ENCODE peak calls at places on chromosome 22, in six cellular contexts. B is heart right ventricle; O is mesendoderm; E is effector memory CD4-positive, alpha-beta T cell; A is gastrocnemius medialis; Q is cardiac muscle cell. N is an unnamed sample. For H3K4me1, the result is how much of the 10 kb centered on the place peaks cover.

GRCh38 chr22:17368144-17368726 is 1.0 kb upstream of the CECR2 start:
- DNase-seq in B (no peak), O (no peak), E (no peak), A (no peak), Q (no peak), N (no peak)

GRCh38 chr22:38114484-38115398 is 4.3 kb upstream of the BAIAP2L2 start:
- DNase-seq in B (peak), O (peak), E (peak), A (peak), Q (peak), N (peak)

GRCh38 chr22:40602231-40602630 is 34.3 kb downstream of the MRTFA start:
- DNase-seq in B (no peak), O (no peak), E (no peak), A (no peak), Q (no peak), N (peak)

GRCh38 chr22:17954200-17954859 is 70.0 kb downstream of the MICAL3 start:
- DNase-seq in B (no peak), O (no peak), E (no peak), A (no peak), Q (no peak), N (no peak)

GRCh38 chr22:26848244-26848920 is 191.0 kb downstream of the MIAT start:
- DNase-seq in B (no peak), O (peak), E (no peak), A (no peak), Q (no peak), N (no peak)

GRCh38 chr22:48837341-48837935 is 990.2 kb downstream of the BRD1 start:
- DNase-seq in B (no peak), O (peak), E (no peak), A (no peak), Q (no peak), N (no peak)

GRCh38 chr22:42947211-42947990 is 67.5 kb downstream of the PACSIN2 start:
- DNase-seq in B (peak), O (peak), E (no peak), A (peak), Q (peak), N (peak)

GRCh38 chr22:44661659-44662569 is 40.1 kb upstream of the PRR5 start:
- DNase-seq in B (no peak), O (no peak), E (no peak), A (no peak), Q (no peak), N (no peak)

GRCh38 chr22:31337178-31337577 is 9.0 kb downstream of the PATZ1 start:
- DNase-seq in B (no peak), O (no peak), E (no peak), A (no peak), Q (no peak), N (no peak)

GRCh38 chr22:38213319-38214247 is 11.8 kb downstream of the MAFF start:
- DNase-seq in B (no peak), O (no peak), E (no peak), A (no peak), Q (no peak), N (no peak)

GRCh38 chr22:20141186-20142077 is 9.4 kb downstream of the CCDC188 start:
- DNase-seq in B (no peak), O (peak), E (no peak), A (no peak), Q (no peak), N (no peak)

GRCh38 chr22:17921871-17922821 is 102.2 kb downstream of the MICAL3 start:
- DNase-seq in B (peak), O (peak), E (no peak), A (no peak), Q (peak), N (peak)

GRCh38 chr22:17999851-18000250 is 24.5 kb downstream of the MICAL3 start:
- DNase-seq in B (no peak), O (no peak), E (no peak), A (no peak), Q (no peak), N (no peak)

GRCh38 chr22:48490513-48491411 is 1336.9 kb downstream of the BRD1 start:
- DNase-seq in B (no peak), O (no peak), E (no peak), A (no peak), Q (no peak), N (no peak)

GRCh38 chr22:48315415-48316244 is 1512.0 kb downstream of the BRD1 start:
- DNase-seq in B (no peak), O (no peak), E (no peak), A (no peak), Q (no peak), N (no peak)

GRCh38 chr22:17589810-17590375 is 26.6 kb downstream of the SLC25A18 start:
- DNase-seq in B (no peak), O (no peak), E (no peak), A (no peak), Q (no peak), N (no peak)

GRCh38 chr22:17828502-17829080 is 54.3 kb upstream of the BID start:
- DNase-seq in B (no peak), O (no peak), E (no peak), A (no peak), Q (no peak), N (no peak)

GRCh38 chr22:28674121-28674563 is 5.5 kb downstream of the TTC28 start:
- DNase-seq in B (no peak), O (no peak), E (no peak), A (no peak), Q (no peak), N (peak)

GRCh38 chr22:28016781-28017557 is 97.9 kb upstream of the PITPNB start:
- DNase-seq in B (no peak), O (no peak), E (no peak), A (no peak), Q (no peak), N (no peak)

GRCh38 chr22:32502346-32502745 is 27.7 kb downstream of the FBXO7 start:
- DNase-seq in B (no peak), O (peak), E (no peak), A (no peak), Q (no peak), N (no peak)

GRCh38 chr22:50502096-50502495 is 5.4 kb downstream of the LMF2 start:
- DNase-seq in B (no peak), O (no peak), E (no peak), A (no peak), Q (no peak), N (no peak)

GRCh38 chr22:50497093-50497492 is 10.4 kb downstream of the LMF2 start:
- DNase-seq in B (no peak), O (no peak), E (no peak), A (no peak), Q (no peak), N (no peak)

GRCh38 chr22:50500452-50500851 is 7.0 kb downstream of the LMF2 start:
- DNase-seq in B (no peak), O (no peak), E (no peak), A (no peak), Q (no peak), N (no peak)

GRCh38 chr22:50502628-50503474 is 4.7 kb downstream of the LMF2 start:
- DNase-seq in B (no peak), O (no peak), E (no peak), A (no peak), Q (no peak), N (no peak)

GRCh38 chr22:50498322-50498861 is 9.1 kb downstream of the LMF2 start:
- DNase-seq in B (no peak), O (peak), E (peak), A (no peak), Q (peak), N (peak)
- H3K4me1 ChIP-seq in B (under half), O (under half), E (under half), A (under half), Q (under half), N (under half)

GRCh38 chr22:39474351-39474991 is 17.7 kb downstream of the MGAT3 start:
- DNase-seq in B (no peak), O (peak), E (no peak), A (no peak), Q (peak), N (no peak)
- H3K4me1 ChIP-seq in B (under half), O (under half), E (under half), A (under half), Q (half or more), N (under half)

DNA sequence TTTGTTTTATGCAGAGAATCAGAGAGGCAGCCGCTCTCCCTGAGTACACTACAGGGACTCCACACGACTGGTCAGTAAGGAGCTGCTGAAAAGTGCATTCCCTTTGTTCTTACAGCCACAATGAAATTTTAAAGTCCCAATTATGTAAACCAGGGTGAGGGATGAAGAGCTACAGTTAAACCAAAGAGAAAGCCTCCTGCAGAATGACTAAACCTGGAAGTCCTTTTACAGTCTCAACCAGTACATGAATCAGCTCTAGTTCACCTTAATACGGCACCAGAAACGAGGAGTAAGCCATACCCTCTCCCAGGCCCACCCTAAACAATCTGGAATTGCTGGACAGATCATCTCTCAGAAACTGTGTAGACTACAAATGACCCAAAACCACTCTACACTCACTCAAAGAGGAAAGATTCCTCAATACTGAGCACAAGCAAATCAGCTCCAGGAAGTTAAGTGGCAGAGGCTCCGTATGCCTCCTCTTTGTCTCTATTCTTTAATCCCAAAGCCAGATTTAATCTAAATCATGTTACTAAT is 113.1 kb downstream of the RBFOX2 start:
- DNase-seq in B (no peak), O (peak), E (no peak), A (no peak), Q (no peak), N (peak)
- H3K4me1 ChIP-seq in B (half or more), O (under half), E (under half), A (half or more), Q (half or more), N (under half)

GRCh38 chr22:23922921-23923320 is 28.7 kb downstream of the MIF start:
- DNase-seq in B (no peak), O (no peak), E (no peak), A (no peak), Q (no peak), N (no peak)

GRCh38 chr22:23926561-23926960 is 32.4 kb downstream of the MIF start:
- DNase-seq in B (no peak), O (no peak), E (no peak), A (no peak), Q (no peak), N (no peak)

GRCh38 chr22:23925020-23925606 is 30.9 kb downstream of the MIF start:
- DNase-seq in B (no peak), O (no peak), E (no peak), A (no peak), Q (no peak), N (no peak)
- H3K4me1 ChIP-seq in B (under half), O (under half), E (under half), A (under half), Q (under half), N (under half)

DNA sequence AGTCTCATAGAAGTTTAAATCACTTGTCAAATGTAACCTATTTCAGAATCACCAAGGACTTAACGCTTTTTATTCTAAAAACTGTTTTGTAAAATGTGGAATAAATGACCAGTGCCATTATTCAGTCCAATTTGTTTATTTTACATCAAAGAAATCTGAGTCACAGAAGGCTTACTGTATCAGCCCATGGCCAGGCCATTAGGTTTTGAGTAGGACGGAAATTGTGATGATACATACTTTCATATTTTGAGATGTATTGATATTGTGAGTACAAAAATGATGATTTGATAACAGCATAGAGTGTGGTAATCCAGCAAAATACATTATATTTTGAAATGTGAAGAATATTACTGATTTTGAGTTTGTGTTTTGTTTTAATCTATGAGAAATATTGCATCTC is 81.2 kb downstream of the PIWIL3 start:
- DNase-seq in B (no peak), O (no peak), E (no peak), A (no peak), Q (no peak), N (peak)
- H3K4me1 ChIP-seq in B (under half), O (under half), E (under half), A (under half), Q (under half), N (under half)

GRCh38 chr22:22941831-22942510 is 54.4 kb downstream of the IGLL5 start:
- DNase-seq in B (no peak), O (no peak), E (no peak), A (no peak), Q (no peak), N (no peak)

GRCh38 chr22:22938672-22939536 is 51.3 kb downstream of the IGLL5 start:
- DNase-seq in B (no peak), O (no peak), E (no peak), A (no peak), Q (no peak), N (no peak)

GRCh38 chr22:22939537-22940368 is 52.1 kb downstream of the IGLL5 start:
- DNase-seq in B (no peak), O (no peak), E (no peak), A (no peak), Q (no peak), N (no peak)

GRCh38 chr22:22942511-22943329 is 55.1 kb downstream of the IGLL5 start:
- DNase-seq in B (no peak), O (peak), E (peak), A (no peak), Q (no peak), N (peak)

GRCh38 chr22:22940961-22941605 is 53.5 kb downstream of the IGLL5 start:
- DNase-seq in B (no peak), O (no peak), E (no peak), A (no peak), Q (no peak), N (no peak)
- H3K4me1 ChIP-seq in B (under half), O (under half), E (under half), A (under half), Q (under half), N (under half)

GRCh38 chr22:49960159-49960966 is at the start of gene PIM3:
- DNase-seq in B (peak), O (peak), E (peak), A (peak), Q (peak), N (peak)

GRCh38 chr22:49958462-49958921 is 2.1 kb upstream of the PIM3 start:
- DNase-seq in B (peak), O (no peak), E (no peak), A (no peak), Q (no peak), N (no peak)

GRCh38 chr22:49957826-49958461 is 2.6 kb upstream of the PIM3 start:
- DNase-seq in B (peak), O (no peak), E (no peak), A (no peak), Q (no peak), N (no peak)

GRCh38 chr22:49959782-49960158 is 802 bp upstream of the PIM3 start:
- DNase-seq in B (peak), O (no peak), E (no peak), A (no peak), Q (no peak), N (no peak)

GRCh38 chr22:49958961-49959781 is 1.4 kb upstream of the PIM3 start:
- DNase-seq in B (peak), O (no peak), E (no peak), A (no peak), Q (no peak), N (no peak)
- H3K4me1 ChIP-seq in B (half or more), O (under half), E (under half), A (under half), Q (under half), N (under half)

DNA sequence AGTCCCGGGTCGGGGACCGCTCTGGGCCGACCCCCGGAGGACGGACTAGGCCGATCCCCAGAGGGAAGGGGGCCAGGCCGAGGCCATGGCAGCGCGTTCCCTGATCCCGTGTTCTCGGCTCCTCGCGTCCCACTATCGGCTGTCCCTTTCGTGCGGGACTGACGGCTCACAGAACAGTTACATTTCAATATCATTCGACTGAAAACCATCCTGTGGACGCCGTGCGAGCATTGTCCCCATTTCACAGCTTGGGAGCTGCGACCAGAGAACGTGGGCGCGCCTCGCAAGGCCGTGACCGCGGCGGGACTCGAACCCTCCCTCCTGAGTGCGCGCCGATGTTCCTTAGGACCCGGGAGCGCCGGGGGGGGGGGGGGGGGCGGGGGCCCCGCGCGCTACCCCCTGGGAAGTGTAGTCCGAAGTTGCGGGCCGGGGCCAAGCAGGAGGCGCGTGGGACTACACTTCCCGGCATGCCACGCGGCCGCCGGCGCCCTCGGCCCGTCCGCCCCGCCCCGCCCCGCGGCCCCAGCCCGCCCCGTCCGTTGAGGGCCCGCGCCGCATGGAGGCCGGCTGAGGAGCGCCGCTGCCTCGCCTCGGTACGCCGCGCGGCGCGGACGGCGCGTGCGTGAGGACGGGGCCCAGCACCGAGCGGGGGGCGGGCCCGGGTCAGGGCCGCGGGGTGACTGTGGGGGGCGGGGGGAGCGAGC is at the start of gene TRABD:
- DNase-seq in B (peak), O (peak), E (peak), A (peak), Q (peak), N (peak)
- H3K4me1 ChIP-seq in B (half or more), O (under half), E (under half), A (under half), Q (under half), N (under half)

GRCh38 chr22:29987143-29987542 is 93.1 kb upstream of the HORMAD2 start:
- DNase-seq in B (no peak), O (no peak), E (no peak), A (no peak), Q (peak), N (no peak)

GRCh38 chr22:29988719-29989118 is 91.5 kb upstream of the HORMAD2 start:
- DNase-seq in B (no peak), O (no peak), E (no peak), A (no peak), Q (no peak), N (no peak)

GRCh38 chr22:29992341-29993275 is 87.7 kb upstream of the HORMAD2 start:
- DNase-seq in B (no peak), O (no peak), E (no peak), A (no peak), Q (no peak), N (peak)

GRCh38 chr22:29985912-29986311 is 94.4 kb upstream of the HORMAD2 start:
- DNase-seq in B (no peak), O (no peak), E (no peak), A (no peak), Q (no peak), N (no peak)

GRCh38 chr22:29989446-29989845 is 90.8 kb upstream of the HORMAD2 start:
- DNase-seq in B (no peak), O (no peak), E (no peak), A (no peak), Q (no peak), N (no peak)
- H3K4me1 ChIP-seq in B (under half), O (under half), E (under half), A (under half), Q (under half), N (under half)

DNA sequence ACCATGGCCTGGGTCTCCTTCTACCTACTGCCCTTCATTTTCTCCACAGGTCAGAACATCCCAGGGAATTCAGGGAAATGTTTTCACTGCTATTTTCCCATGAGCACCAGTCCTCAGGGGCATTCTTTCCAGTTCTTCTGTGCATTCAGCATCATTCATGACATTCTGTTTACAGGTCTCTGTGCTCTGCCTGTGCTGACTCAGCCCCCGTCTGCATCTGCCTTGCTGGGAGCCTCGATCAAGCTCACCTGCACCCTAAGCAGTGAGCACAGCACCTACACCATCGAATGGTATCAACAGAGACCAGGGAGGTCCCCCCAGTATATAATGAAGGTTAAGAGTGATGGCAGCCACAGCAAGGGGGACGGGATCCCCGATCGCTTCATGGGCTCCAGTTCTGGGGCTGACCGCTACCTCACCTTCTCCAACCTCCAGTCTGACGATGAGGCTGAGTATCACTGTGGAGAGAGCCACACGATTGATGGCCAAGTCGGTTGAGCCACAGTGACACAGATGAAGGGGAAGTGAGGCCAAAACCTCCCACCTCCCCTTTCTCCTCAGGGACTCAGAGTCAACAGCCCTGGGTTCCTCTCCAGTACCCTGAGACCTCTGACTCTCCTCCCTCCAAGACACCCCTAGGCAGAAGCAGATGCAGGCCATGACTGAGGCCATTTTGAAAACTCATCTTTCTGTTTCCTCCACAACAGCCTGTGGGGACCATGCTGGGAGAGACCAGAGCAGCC is 15.9 kb upstream of the IGLL5 start:
- DNase-seq in B (no peak), O (no peak), E (no peak), A (no peak), Q (no peak), N (no peak)
- H3K4me1 ChIP-seq in B (under half), O (under half), E (under half), A (under half), Q (under half), N (under half)